ENCODE peak calls at places on chromosomes 4 and X, in eight cellular contexts. M is uterus, J is tibial artery, B is OCI-LY7, E is neural progenitor cell, V is tibial nerve, W is cardiac muscle cell, Y is IMR-90. T is an unnamed sample. For H3K4me1, the result is how much of the 10 kb centered on the place peaks cover.

GRCh38 chr4:157265281-157265680 is 44.8 kb downstream of the GRIA2 start:
- DNase-seq in M (peak), W (no peak), Y (no peak), E (peak), B (no peak), V (no peak), J (no peak), T (no peak)

GRCh38 chr4:9898596-9899345 is 117.3 kb downstream of the DRD5 start:
- DNase-seq in E (peak), B (no peak), V (no peak), J (no peak), M (no peak), Y (peak), W (peak), T (peak)

GRCh38 chr4:133062851-133063250 is 86.2 kb upstream of the PCDH10 start:
- DNase-seq in W (no peak), E (no peak), V (no peak), J (no peak), Y (no peak), M (no peak), B (no peak), T (no peak)

GRCh38 chr4:153151535-153152452 is 52.4 kb upstream of the TRIM2 start:
- DNase-seq in W (peak), E (peak), Y (peak), J (no peak), B (no peak), V (no peak), M (peak), T (no peak)

GRCh38 chr4:47686294-47686872 is 151.5 kb downstream of the CORIN start:
- DNase-seq in V (no peak), W (peak), J (no peak), M (peak), E (peak), B (peak), Y (peak), T (peak)

GRCh38 chrX:2548731-2549423 is 48.1 kb upstream of the DHRSX start:
- DNase-seq in E (no peak), W (no peak), V (no peak), Y (no peak), M (no peak), B (no peak), J (no peak), T (no peak)

GRCh38 chr4:88035292-88035691 is 27.9 kb downstream of the PKD2 start:
- DNase-seq in W (no peak), M (no peak), V (no peak), Y (no peak), J (no peak), E (no peak), B (no peak), T (no peak)

GRCh38 chrX:71282514-71283408 is 674 bp upstream of the NONO start:
- DNase-seq in V (no peak), B (no peak), Y (peak), J (no peak), M (no peak), E (peak), W (no peak), T (no peak)

GRCh38 chr4:185726931-185727330 is 85.1 kb downstream of the SORBS2 start:
- DNase-seq in W (no peak), E (no peak), M (no peak), J (no peak), B (no peak), V (no peak), Y (no peak), T (peak)

GRCh38 chr4:108849611-108850406 is 87.0 kb upstream of the ETNPPL start:
- DNase-seq in J (no peak), Y (peak), M (no peak), E (no peak), B (peak), V (no peak), W (peak), T (no peak)

GRCh38 chr4:72876946-72877345 is 192.6 kb downstream of the COX18 start:
- DNase-seq in B (no peak), W (no peak), V (no peak), J (no peak), Y (no peak), E (no peak), M (no peak), T (no peak)

GRCh38 chr4:76689079-76689817 is 208.7 kb downstream of the SOWAHB start:
- DNase-seq in M (peak), V (no peak), W (peak), Y (peak), J (peak), E (peak), B (no peak), T (peak)

GRCh38 chrX:110317820-110318663 is at the start of gene AMMECR1:
- DNase-seq in E (peak), W (peak), J (peak), M (peak), V (peak), Y (peak), B (peak), T (peak)

GRCh38 chr4:128583753-128584712 is 225.5 kb upstream of the JADE1 start:
- DNase-seq in E (no peak), M (no peak), V (no peak), W (peak), J (no peak), Y (no peak), B (no peak), T (peak)

GRCh38 chr4:5954056-5954760 is 61.3 kb upstream of the CRMP1 start:
- DNase-seq in M (no peak), V (no peak), E (no peak), Y (no peak), B (no peak), J (no peak), W (no peak), T (no peak)

GRCh38 chr4:54085284-54085683 is 14.7 kb upstream of the GSX2 start:
- DNase-seq in V (no peak), B (no peak), J (no peak), E (no peak), W (peak), M (no peak), Y (peak), T (peak)

GRCh38 chr4:124427095-124427767 is 285.3 kb downstream of the ANKRD50 start:
- DNase-seq in B (no peak), J (no peak), Y (no peak), W (peak), M (peak), E (no peak), V (no peak), T (peak)

GRCh38 chr4:2091990-2092652 is 33.0 kb downstream of the NAT8L start:
- DNase-seq in J (peak), B (no peak), Y (no peak), M (no peak), W (no peak), E (no peak), V (no peak), T (no peak)

GRCh38 chr4:3174371-3175338 is 74.3 kb upstream of the MSANTD1 start:
- DNase-seq in E (no peak), M (no peak), W (no peak), Y (no peak), B (no peak), J (no peak), V (no peak), T (no peak)

GRCh38 chrX:24890677-24891076 is 125.1 kb downstream of the ARX start:
- DNase-seq in J (no peak), B (no peak), M (no peak), V (no peak), E (no peak), Y (no peak), W (no peak), T (no peak)

GRCh38 chr4:185998791-185999190 is 70.2 kb upstream of the TLR3 start:
- DNase-seq in J (no peak), E (no peak), V (no peak), B (no peak), M (no peak), Y (no peak), W (no peak), T (no peak)

GRCh38 chr4:117400039-117400835 is 314.9 kb upstream of the TRAM1L1 start:
- DNase-seq in M (no peak), V (no peak), Y (peak), J (no peak), B (no peak), W (peak), E (no peak), T (no peak)

GRCh38 chr4:186723207-186724047 is at the start of gene FAT1:
- DNase-seq in E (peak), Y (peak), J (peak), V (peak), W (peak), B (no peak), M (peak), T (peak)

GRCh38 chr4:101280866-101281600 is 66.3 kb downstream of the PPP3CA start:
- DNase-seq in E (peak), B (no peak), J (no peak), W (no peak), M (no peak), V (no peak), Y (no peak), T (no peak)

GRCh38 chr4:101279377-101279871 is 67.9 kb downstream of the PPP3CA start:
- DNase-seq in W (peak), B (peak), J (no peak), V (no peak), E (no peak), Y (peak), M (peak), T (peak)

GRCh38 chr4:101283436-101283835 is 63.9 kb downstream of the PPP3CA start:
- DNase-seq in B (no peak), W (no peak), Y (no peak), M (no peak), V (no peak), E (no peak), J (no peak), T (no peak)

GRCh38 chr4:101284546-101284945 is 62.8 kb downstream of the PPP3CA start:
- DNase-seq in W (peak), E (no peak), Y (no peak), J (no peak), V (no peak), B (no peak), M (no peak), T (no peak)

GRCh38 chr4:101282076-101282844 is 65.1 kb downstream of the PPP3CA start:
- DNase-seq in V (no peak), B (no peak), M (no peak), J (no peak), W (no peak), E (no peak), Y (no peak), T (no peak)
- H3K4me1 ChIP-seq in V (under half), B (under half), M (under half), J (under half), W (under half), E (under half), Y (under half), T (half or more)

GRCh38 chr4:27811928-27812327 is 951.3 kb downstream of the STIM2 start:
- DNase-seq in J (no peak), E (no peak), M (no peak), B (no peak), W (no peak), Y (no peak), V (no peak), T (no peak)

GRCh38 chr4:27807207-27807606 is 946.6 kb downstream of the STIM2 start:
- DNase-seq in V (no peak), E (no peak), M (no peak), Y (peak), B (no peak), J (no peak), W (no peak), T (no peak)
- TF ChIP-seq CTCF in V (no peak), E (no peak), M (no peak), Y (no peak), B (no peak), J (no peak), W (no peak), T (no peak)

GRCh38 chrX:65674351-65674893 is 7.0 kb downstream of the MSN start:
- DNase-seq in V (no peak), M (no peak), J (no peak), B (no peak), W (no peak), E (no peak), Y (peak), T (peak)
- H3K4me3 ChIP-seq in V (no peak), M (no peak), J (peak), B (no peak), W (no peak), E (no peak), Y (no peak), T (no peak)

DNA sequence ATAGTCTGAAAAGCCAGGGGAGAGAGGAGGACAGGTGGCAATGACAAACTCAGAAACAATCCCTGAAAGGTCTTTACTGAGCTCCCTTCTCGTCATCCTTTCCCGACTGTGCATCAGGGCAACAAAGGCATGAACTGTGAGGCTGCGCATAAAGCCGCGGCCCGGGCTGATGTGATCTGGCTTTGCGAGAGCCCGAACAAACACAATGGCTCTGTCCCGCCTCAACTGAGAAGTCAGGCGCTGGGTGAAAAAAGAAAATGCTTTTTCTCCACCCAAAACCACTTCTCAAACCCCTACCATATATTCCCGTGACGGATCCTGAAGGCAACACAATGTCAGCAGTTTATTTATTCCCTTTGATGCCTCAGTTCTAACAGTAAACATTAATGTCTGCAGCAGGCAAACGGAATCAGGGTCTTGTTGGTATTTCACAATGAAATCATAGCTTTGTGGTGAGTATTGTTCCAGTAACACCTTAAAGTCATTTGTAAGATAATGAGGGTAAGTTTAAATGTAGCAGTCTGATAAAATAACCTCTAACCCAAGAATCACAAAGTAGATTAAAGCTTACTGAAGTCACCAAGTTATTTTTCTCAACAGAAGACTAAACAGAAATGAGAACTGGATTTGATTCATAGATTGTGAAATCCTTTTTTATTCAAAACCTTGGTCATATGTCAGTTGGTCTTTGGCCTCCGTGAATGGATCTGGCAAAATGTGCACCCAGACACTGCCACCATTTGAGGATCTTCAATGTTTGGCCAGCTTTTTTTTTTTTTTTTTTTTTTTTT is 67.4 kb downstream of the APBB2 start:
- DNase-seq in M (peak), W (peak), V (peak), B (no peak), E (peak), Y (peak), J (peak), T (peak)
- H3K4me1 ChIP-seq in M (under half), W (under half), V (under half), B (under half), E (under half), Y (under half), J (half or more), T (under half)

GRCh38 chr4:29867412-29867811 is 852.8 kb upstream of the PCDH7 start:
- DNase-seq in V (no peak), J (no peak), W (no peak), Y (no peak), E (no peak), M (no peak), B (no peak), T (no peak)
- TF ChIP-seq CTCF in V (no peak), J (no peak), W (no peak), Y (no peak), E (no peak), M (no peak), B (no peak), T (no peak)

GRCh38 chr4:80189581-80189955 is 7.7 kb upstream of the PRDM8 start:
- DNase-seq in J (no peak), Y (no peak), W (no peak), B (no peak), E (no peak), V (no peak), M (no peak), T (no peak)
- H3K4me3 ChIP-seq in J (no peak), Y (peak), W (no peak), B (no peak), E (peak), V (no peak), M (no peak), T (no peak)

GRCh38 chr4:111988514-111988913 is 156.7 kb upstream of the FAM241A start:
- DNase-seq in V (no peak), J (no peak), M (no peak), E (no peak), W (no peak), Y (no peak), B (no peak), T (no peak)
- H3K4me1 ChIP-seq in V (under half), J (under half), M (under half), E (under half), W (under half), Y (under half), B (under half), T (under half)

GRCh38 chrX:37679230-37679629 is 6.4 kb upstream of the XK start:
- DNase-seq in J (no peak), B (no peak), Y (no peak), W (no peak), M (no peak), E (no peak), V (no peak), T (no peak)
- TF ChIP-seq CTCF in J (no peak), B (no peak), Y (no peak), W (no peak), M (no peak), E (no peak), V (no peak), T (no peak)